ENCODE peak calls at places on chromosomes 6 and 20, in seven cellular contexts. L is T-helper 9 cell; Y is NCI-H1105; Z is ELR; O is T-helper 2 cell; Q is activated T-helper 9 cell treated with anti-CD3 and anti-CD28 coated beads, Interleukin-2, amount 50 U/mL, for 16 hours; J is GM12864. X is an unnamed sample.

GRCh38 chr20:20505554-20505953 is 137.7 kb downstream of the INSM1 start:
- DNase-seq in Q (no peak), Y (no peak), Z (no peak), L (no peak), O (no peak), J (no peak), X (no peak)

GRCh38 chr6:155349129-155349528 is 34.8 kb upstream of the TFB1M start:
- DNase-seq in Z (peak), Y (no peak), O (no peak), Q (no peak), L (no peak), J (no peak), X (no peak)

GRCh38 chr20:25553819-25554296 is 31.5 kb downstream of the NINL start:
- DNase-seq in Q (no peak), L (no peak), Y (peak), Z (no peak), J (no peak), O (no peak), X (no peak)

GRCh38 chr6:116557863-116558262 is 4.3 kb downstream of the CALHM4 start:
- DNase-seq in J (no peak), Q (no peak), L (no peak), Y (peak), O (no peak), Z (peak), X (no peak)

GRCh38 chr20:46220808-46221207 is 87.5 kb downstream of the CDH22 start:
- DNase-seq in O (no peak), L (no peak), Y (peak), Q (no peak), J (no peak), Z (peak), X (no peak)

GRCh38 chr6:90074161-90074560 is 179.9 kb downstream of the GJA10 start:
- DNase-seq in Y (no peak), O (no peak), J (no peak), Z (peak), L (no peak), Q (no peak), X (no peak)

GRCh38 chr6:121791396-121792315 is 356.2 kb downstream of the GJA1 start:
- DNase-seq in Q (no peak), L (no peak), Z (peak), Y (no peak), O (no peak), J (no peak), X (no peak)

GRCh38 chr6:85641522-85641915 is 1.2 kb downstream of the SYNCRIP start:
- DNase-seq in Z (peak), L (no peak), O (no peak), Q (no peak), J (no peak), Y (no peak), X (no peak)

GRCh38 chr20:47663354-47664067 is 121.8 kb downstream of the SULF2 start:
- DNase-seq in L (peak), Q (peak), J (peak), Z (peak), Y (peak), O (peak), X (peak)

GRCh38 chr20:29299811-29300578 is 1957.5 kb upstream of the DEFB115 start:
- DNase-seq in L (no peak), O (no peak), Q (no peak), J (no peak), Z (no peak), Y (no peak), X (no peak)

GRCh38 chr6:33192671-33193602 is 670 bp upstream of the COL11A2 start:
- DNase-seq in Q (no peak), J (no peak), Z (no peak), Y (peak), L (no peak), O (no peak), X (no peak)

GRCh38 chr6:111938710-111939109 is 65.5 kb upstream of the FYN start:
- DNase-seq in Z (peak), O (no peak), L (no peak), Q (no peak), Y (no peak), J (no peak), X (no peak)

GRCh38 chr6:129709909-129710721 is at the start of gene ARHGAP18:
- DNase-seq in J (peak), Q (peak), Y (peak), L (peak), O (peak), Z (peak), X (peak)

GRCh38 chr6:153488267-153488666 is 357.2 kb upstream of the RGS17 start:
- DNase-seq in J (no peak), L (no peak), O (no peak), Y (no peak), Z (no peak), Q (no peak), X (no peak)

GRCh38 chr20:36093025-36093803 is 61.3 kb upstream of the EPB41L1 start:
- DNase-seq in L (peak), J (no peak), Z (peak), Q (peak), O (peak), Y (peak), X (peak)

GRCh38 chr6:43876602-43877001 is 106.6 kb downstream of the VEGFA start:
- DNase-seq in O (no peak), Y (no peak), Z (no peak), Q (no peak), L (no peak), J (no peak), X (no peak)

GRCh38 chr6:42049116-42049809 is 1.1 kb upstream of the TAF8 start:
- DNase-seq in Q (no peak), J (no peak), Z (no peak), L (no peak), O (no peak), Y (no peak), X (no peak)

GRCh38 chr20:36097331-36097730 is 57.2 kb upstream of the EPB41L1 start:
- DNase-seq in Y (no peak), L (no peak), Q (no peak), Z (no peak), O (no peak), J (no peak), X (no peak)

GRCh38 chr6:131949909-131950766 is 1.0 kb downstream of the CCN2 start:
- DNase-seq in J (no peak), Z (peak), Y (peak), Q (no peak), L (no peak), O (no peak), X (no peak)

GRCh38 chr6:74519172-74519571 is 686.7 kb downstream of the COL12A1 start:
- DNase-seq in J (no peak), Y (no peak), L (no peak), O (no peak), Q (no peak), Z (peak), X (no peak)

GRCh38 chr6:116159782-116160524 is 34.0 kb upstream of the COL10A1 start:
- DNase-seq in L (no peak), Y (no peak), J (no peak), Z (peak), O (no peak), Q (no peak), X (no peak)

GRCh38 chr6:142810952-142811514 is 133.9 kb downstream of the HIVEP2 start:
- DNase-seq in J (no peak), L (no peak), O (no peak), Z (no peak), Y (no peak), Q (no peak), X (no peak)

GRCh38 chr6:11868392-11868791 is 89.8 kb upstream of the ADTRP start:
- DNase-seq in J (no peak), Q (no peak), O (no peak), Z (no peak), L (no peak), Y (no peak), X (no peak)

GRCh38 chr6:117448732-117449131 is 23.0 kb upstream of the ROS1 start:
- DNase-seq in O (no peak), Q (no peak), J (no peak), Z (peak), L (no peak), Y (no peak), X (no peak)

GRCh38 chr6:100065348-100065747 is 71.3 kb upstream of the MCHR2 start:
- DNase-seq in Q (no peak), Y (no peak), Z (no peak), J (no peak), L (no peak), O (no peak), X (no peak)

GRCh38 chr6:40321616-40322015 is 265.5 kb downstream of the LRFN2 start:
- DNase-seq in O (no peak), L (no peak), Y (no peak), Q (no peak), Z (no peak), J (no peak), X (no peak)

GRCh38 chr20:44691424-44692423 is 23.4 kb upstream of the CCN5 start:
- DNase-seq in Y (no peak), Z (no peak), O (no peak), J (no peak), Q (no peak), L (no peak), X (no peak)

GRCh38 chr6:41028618-41029486 is 10.2 kb downstream of the UNC5CL start:
- DNase-seq in Q (no peak), L (no peak), Y (no peak), J (no peak), O (no peak), Z (no peak), X (no peak)

GRCh38 chr20:1282966-1283365 is 16.9 kb downstream of the SNPH start:
- DNase-seq in L (no peak), Z (no peak), Q (no peak), J (no peak), Y (no peak), O (no peak), X (no peak)

GRCh38 chr20:5886788-5887187 is 63.5 kb downstream of the TRMT6 start:
- DNase-seq in Y (no peak), L (no peak), O (no peak), J (no peak), Z (no peak), Q (no peak), X (no peak)

GRCh38 chr6:53718597-53719460 is 53.3 kb upstream of the KLHL31 start:
- DNase-seq in L (no peak), Z (peak), Y (peak), Q (no peak), O (no peak), J (peak), X (no peak)

GRCh38 chr20:31562241-31562640 is 42.8 kb upstream of the ID1 start:
- DNase-seq in L (no peak), Z (no peak), Y (no peak), Q (no peak), O (no peak), J (no peak), X (no peak)

GRCh38 chr20:46619445-46619844 is 31.8 kb downstream of the SLC13A3 start:
- DNase-seq in Z (no peak), O (no peak), Y (no peak), L (no peak), J (no peak), Q (no peak), X (no peak)

GRCh38 chr20:37686762-37687477 is 6.9 kb upstream of the CTNNBL1 start:
- DNase-seq in Z (peak), Q (no peak), L (no peak), Y (no peak), O (no peak), J (no peak), X (no peak)

GRCh38 chr6:51350308-51350904 is 531.7 kb downstream of the TFAP2B start:
- DNase-seq in O (no peak), Q (no peak), Y (no peak), J (no peak), Z (peak), L (no peak), X (no peak)

GRCh38 chr6:154683756-154684523 is 49.3 kb upstream of the SCAF8 start:
- DNase-seq in L (no peak), Y (no peak), J (peak), Z (peak), O (no peak), Q (no peak), X (no peak)

GRCh38 chr20:57753332-57754164 is 43.7 kb upstream of the PMEPA1 start:
- DNase-seq in J (no peak), L (no peak), Y (peak), O (no peak), Z (no peak), Q (no peak), X (no peak)

X was measured in CD8-positive, alpha-beta T cell.